ENCODE peak calls at places on chromosome 10, in nine cellular contexts. S is bronchial epithelial cell, O is fibroblast of lung, M is aorta, B is psoas muscle, H is GM23248, D is PC-9, G is colonic mucosa, P is HCT116. A is an unnamed sample. For H3K27me3 and H3K36me3, the result is how much of the 10 kb centered on the place peaks cover.

GRCh38 chr10:74932648-74933047 is 106.2 kb downstream of the KAT6B start:
- DNase-seq in D (no peak), S (no peak), H (no peak), M (peak), O (no peak), P (no peak), G (no peak), B (peak), A (no peak)

GRCh38 chr10:92697663-92698511 is 8.1 kb downstream of the HHEX start:
- DNase-seq in M (no peak), H (no peak), G (no peak), D (no peak), O (no peak), S (no peak), B (no peak), P (no peak), A (no peak)

GRCh38 chr10:80924063-80924952 is 386.6 kb downstream of the SH2D4B start:
- DNase-seq in M (no peak), H (peak), D (no peak), O (peak), S (peak), G (peak), B (no peak), P (peak), A (peak)

GRCh38 chr10:88092975-88093374 is 229.6 kb downstream of the PTEN start:
- DNase-seq in H (no peak), O (no peak), G (no peak), P (no peak), S (no peak), M (no peak), D (no peak), B (no peak), A (no peak)

GRCh38 chr10:93471110-93471651 is 11.0 kb downstream of the MYOF start:
- DNase-seq in G (no peak), P (peak), S (peak), M (no peak), H (peak), B (no peak), D (peak), O (peak), A (no peak)

GRCh38 chr10:11668847-11669610 is 57.6 kb upstream of the USP6NL start:
- DNase-seq in H (no peak), P (no peak), M (no peak), S (no peak), B (no peak), O (no peak), D (no peak), G (no peak), A (no peak)

GRCh38 chr10:47178537-47179290 is 121.3 kb upstream of the GDF10 start:
- DNase-seq in G (no peak), O (no peak), D (no peak), P (no peak), S (no peak), M (no peak), H (no peak), B (no peak), A (no peak)

GRCh38 chr10:49324711-49325110 is 25.7 kb downstream of the C10orf71 start:
- DNase-seq in P (no peak), G (no peak), H (peak), B (no peak), M (no peak), D (no peak), S (no peak), O (no peak), A (peak)

GRCh38 chr10:111281516-111281915 is 204.7 kb downstream of the ADRA2A start:
- DNase-seq in H (peak), O (no peak), S (no peak), P (peak), M (no peak), B (no peak), G (no peak), D (no peak), A (peak)

GRCh38 chr10:59018977-59019376 is 157.5 kb upstream of the PHYHIPL start:
- DNase-seq in B (no peak), O (no peak), H (peak), P (no peak), S (no peak), G (no peak), M (no peak), D (no peak), A (no peak)
- H3K4me3 ChIP-seq in B (peak), O (no peak), H (peak), P (no peak), S (no peak), G (no peak), M (no peak), D (no peak), A (no peak)

DNA sequence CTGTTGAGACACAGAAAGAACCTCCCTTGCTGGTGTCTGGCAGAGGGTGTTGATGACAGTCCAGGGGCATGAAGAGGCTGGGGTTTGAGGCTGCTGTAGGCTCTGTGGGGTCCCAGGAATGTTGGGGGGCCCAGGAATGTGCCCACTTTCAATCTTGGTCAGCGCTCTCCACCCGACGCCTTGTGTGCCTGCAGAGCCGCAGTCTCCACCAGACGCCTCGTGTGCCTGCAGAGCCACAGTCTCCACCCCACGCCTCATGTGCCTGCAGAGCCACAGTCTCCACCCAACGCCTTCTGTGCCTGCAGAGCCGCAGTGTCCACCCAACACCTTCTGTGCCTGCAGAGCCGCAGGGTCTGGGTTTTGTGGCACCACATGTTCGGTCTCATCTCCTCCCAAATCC is 84.0 kb downstream of the ADARB2 start:
- DNase-seq in M (no peak), D (no peak), O (no peak), B (no peak), S (no peak), H (no peak), P (no peak), G (no peak), A (no peak)
- H3K27me3 ChIP-seq in M (under half), D (under half), O (under half), B (under half), S (under half), H (under half), P (under half), G (under half), A (under half)

DNA sequence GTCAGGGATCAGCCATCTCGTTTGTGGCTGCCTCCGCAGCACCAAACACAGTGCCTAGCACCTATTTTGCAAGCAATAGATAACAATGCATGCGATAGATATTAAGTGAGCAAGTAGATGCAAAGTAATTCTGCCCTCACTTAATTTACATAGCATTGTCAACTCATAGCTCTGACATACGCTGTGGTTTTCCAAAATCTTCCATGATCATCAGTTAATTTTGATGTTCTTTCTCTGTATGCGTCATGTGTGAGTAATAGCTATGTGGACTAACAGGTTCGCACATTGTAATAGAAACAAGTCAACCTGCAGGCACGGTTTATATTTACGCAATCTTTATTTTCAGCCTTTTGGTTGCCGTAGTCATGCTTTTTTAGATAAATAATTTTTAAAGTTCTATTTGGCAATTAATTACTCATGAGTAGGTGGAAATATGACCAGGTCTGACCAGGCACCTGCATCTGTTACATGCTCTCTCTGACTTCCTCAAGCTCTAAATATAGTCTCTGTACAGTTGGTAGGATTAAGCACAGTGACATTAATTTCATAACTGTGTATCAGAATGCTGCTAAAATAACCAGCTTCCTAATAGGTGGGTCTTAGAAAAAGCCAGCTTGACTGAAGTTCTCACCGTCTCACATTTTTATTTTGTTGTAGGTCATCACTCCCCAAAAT is 13.3 kb downstream of the MAP3K8 start:
- DNase-seq in S (peak), P (peak), G (no peak), H (peak), M (no peak), O (peak), B (no peak), D (peak), A (no peak)
- H3K36me3 ChIP-seq in S (under half), P (under half), G (under half), H (under half), M (under half), O (under half), B (under half), D (under half), A (under half)

DNA sequence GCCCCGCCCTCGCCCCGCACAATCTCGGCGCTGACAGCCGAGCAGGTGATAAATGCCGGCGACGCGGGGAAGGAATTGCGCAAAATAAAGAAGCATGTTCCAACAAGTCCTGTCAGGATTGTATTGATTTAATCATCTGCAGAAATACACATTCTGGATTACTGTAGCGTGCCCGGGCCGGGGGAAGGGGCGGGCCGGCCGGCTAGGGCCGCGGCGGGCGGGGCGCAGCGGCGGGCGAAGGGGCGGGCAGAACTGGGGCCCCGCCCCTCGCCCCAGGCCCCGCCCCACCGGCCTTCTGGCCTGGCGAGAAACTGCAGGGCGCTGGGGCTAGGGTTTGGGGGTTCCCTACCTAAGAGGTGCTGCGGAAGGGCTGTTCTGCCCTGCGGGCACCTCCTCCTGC is 88.9 kb upstream of the PAX2 start:
- DNase-seq in S (peak), O (no peak), H (peak), B (no peak), M (no peak), P (no peak), G (no peak), D (no peak), A (peak)
- H3K4me3 ChIP-seq in S (no peak), O (no peak), H (no peak), B (peak), M (no peak), P (peak), G (no peak), D (no peak), A (peak)

GRCh38 chr10:117163954-117164292 is 25.9 kb upstream of the VAX1 start:
- DNase-seq in P (no peak), B (no peak), H (no peak), G (no peak), O (no peak), D (no peak), S (no peak), M (no peak), A (no peak)
- H3K27me3 ChIP-seq in P (under half), B (half or more), H (half or more), G (half or more), O (half or more), D (under half), S (half or more), M (under half), A (half or more)